ENCODE peak calls at places on chromosomes 4 and X, in six cellular contexts. Y, C, M, Q, P and E are unnamed samples. For H3K4me1, the result is how much of the 10 kb centered on the place peaks cover.

GRCh38 chrX:26295425-26295824 is 79.5 kb downstream of the MAGEB5 start:
- DNase-seq in Y (no peak), C (no peak), M (no peak), Q (no peak), P (no peak), E (no peak)

GRCh38 chr4:171668403-171668802 is 144.8 kb upstream of the GALNTL6 start:
- DNase-seq in Y (no peak), C (no peak), M (no peak), Q (no peak), P (no peak), E (no peak)

GRCh38 chrX:40326186-40326965 is 228.6 kb upstream of the BCOR start:
- DNase-seq in Y (peak), C (no peak), M (no peak), Q (no peak), P (no peak), E (no peak)

GRCh38 chr4:8400641-8401325 is 39.7 kb downstream of the ACOX3 start:
- DNase-seq in Y (no peak), C (no peak), M (no peak), Q (no peak), P (no peak), E (no peak)

GRCh38 chrX:153305941-153306464 is 15.6 kb downstream of the PNMA6F start:
- DNase-seq in Y (no peak), C (no peak), M (no peak), Q (no peak), P (no peak), E (no peak)

GRCh38 chr4:169485791-169486742 is 126.3 kb downstream of the NEK1 start:
- DNase-seq in Y (peak), C (no peak), M (no peak), Q (no peak), P (no peak), E (no peak)

GRCh38 chr4:17781072-17781830 is at the start of gene FAM184B:
- DNase-seq in Y (no peak), C (no peak), M (no peak), Q (no peak), P (peak), E (no peak)

GRCh38 chr4:147480891-147481576 is at the start of gene EDNRA:
- DNase-seq in Y (no peak), C (peak), M (no peak), Q (no peak), P (peak), E (no peak)

GRCh38 chr4:155207534-155208257 is 740 bp upstream of the NPY2R start:
- DNase-seq in Y (peak), C (no peak), M (no peak), Q (no peak), P (no peak), E (no peak)

GRCh38 chrX:150205011-150205410 is 158.1 kb upstream of the MAMLD1 start:
- DNase-seq in Y (no peak), C (no peak), M (no peak), Q (no peak), P (no peak), E (no peak)

GRCh38 chrX:102968216-102968615 is 31.1 kb downstream of the RAB40AL start:
- DNase-seq in Y (no peak), C (no peak), M (no peak), Q (no peak), P (no peak), E (no peak)

GRCh38 chr4:182859730-182860129 is 57.5 kb downstream of the DCTD start:
- DNase-seq in Y (no peak), C (no peak), M (no peak), Q (no peak), P (no peak), E (no peak)

GRCh38 chr4:153224474-153224873 is 20.2 kb downstream of the TRIM2 start:
- DNase-seq in Y (no peak), C (no peak), M (no peak), Q (no peak), P (no peak), E (no peak)

GRCh38 chr4:83238849-83239248 is 45.7 kb downstream of the COQ2 start:
- DNase-seq in Y (no peak), C (no peak), M (no peak), Q (no peak), P (no peak), E (no peak)

DNA sequence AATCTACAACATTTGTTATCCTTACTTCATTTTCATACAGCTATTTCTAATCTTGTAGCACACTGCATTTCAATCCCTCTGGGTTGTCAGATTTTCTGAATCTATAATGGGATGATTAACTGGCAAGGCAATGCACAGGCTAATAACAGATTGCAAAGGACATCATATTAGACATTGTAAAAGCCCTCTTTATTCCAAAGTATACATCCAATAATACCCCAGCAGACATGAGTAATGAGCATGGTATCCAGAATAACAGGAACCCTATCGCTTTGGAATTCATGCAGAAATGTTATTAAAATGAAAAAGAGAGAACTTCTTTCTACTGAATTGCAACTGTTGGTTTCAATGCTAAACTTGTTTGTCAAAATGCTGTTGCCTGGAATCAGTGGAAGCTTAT is 122.9 kb downstream of the C4orf33 start:
- DNase-seq in Y (no peak), C (no peak), M (no peak), Q (no peak), P (no peak), E (no peak)
- H3K4me1 ChIP-seq in Y (under half), C (under half), M (under half), Q (under half), P (under half), E (under half)

GRCh38 chr4:86893136-86893535 is 914 bp upstream of the C4orf36 start:
- DNase-seq in Y (no peak), C (no peak), M (no peak), Q (no peak), P (no peak), E (no peak)
- H3K4me3 ChIP-seq in Y (peak), C (no peak), M (no peak), Q (no peak), P (peak), E (no peak)

GRCh38 chrX:119605398-119605738 is 856 bp downstream of the NKRF start:
- DNase-seq in Y (peak), C (no peak), M (no peak), Q (no peak), P (peak), E (no peak)

GRCh38 chrX:119602701-119603255 is 3.4 kb downstream of the NKRF start:
- DNase-seq in Y (peak), C (no peak), M (no peak), Q (no peak), P (no peak), E (no peak)

GRCh38 chrX:119605739-119606507 is at the start of gene NKRF:
- DNase-seq in Y (peak), C (peak), M (peak), Q (peak), P (peak), E (peak)

GRCh38 chrX:119604778-119605177 is 1.4 kb downstream of the NKRF start:
- DNase-seq in Y (no peak), C (no peak), M (no peak), Q (no peak), P (no peak), E (no peak)

DNA sequence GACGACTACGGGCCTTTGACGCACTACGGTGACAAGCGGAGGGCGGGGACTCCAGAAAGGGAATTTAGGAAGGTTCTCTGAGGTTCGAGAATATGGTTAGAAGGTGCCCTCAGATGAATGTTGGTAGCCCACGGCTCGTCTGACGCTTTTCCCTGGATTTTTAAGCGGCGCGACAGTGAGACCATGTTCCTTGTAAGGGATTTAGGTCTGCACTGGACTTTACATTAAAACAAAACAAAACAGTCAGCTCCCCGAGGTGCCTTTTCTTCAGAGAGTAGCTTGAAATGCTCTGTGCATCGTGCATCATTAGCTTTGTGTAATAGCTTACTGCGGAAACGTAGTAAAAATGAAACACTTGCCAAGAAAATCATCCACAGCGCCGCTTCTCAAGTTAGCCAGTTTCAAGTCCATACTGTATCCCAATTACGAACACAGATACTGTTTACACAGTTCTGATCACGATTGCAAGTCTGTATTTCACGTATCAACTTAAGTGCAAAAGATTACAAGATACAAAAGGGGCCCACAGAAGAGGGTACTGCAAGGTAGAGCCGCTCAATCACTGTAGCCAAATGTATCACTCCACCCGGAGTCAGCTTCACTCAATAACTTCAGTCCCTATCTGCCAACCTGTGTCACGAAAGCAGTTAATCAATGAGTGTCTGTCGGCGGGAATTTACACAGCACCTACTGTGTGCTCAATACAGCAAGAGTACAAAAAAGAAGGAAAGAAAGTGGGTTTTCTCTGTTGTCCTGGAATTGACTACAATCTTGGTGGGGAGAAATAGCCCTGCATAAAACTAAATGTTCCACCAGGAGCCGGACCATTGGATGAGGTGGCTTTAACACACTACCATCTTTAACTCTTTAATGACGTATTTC is 525 bp upstream of the NKRF start:
- DNase-seq in Y (no peak), C (no peak), M (no peak), Q (no peak), P (no peak), E (no peak)
- H3K27ac ChIP-seq in Y (peak), C (peak), M (peak), Q (peak), P (peak), E (peak)

GRCh38 chr4:6803246-6803645 is 20.7 kb downstream of the KIAA0232 start:
- DNase-seq in Y (no peak), C (no peak), M (no peak), Q (no peak), P (no peak), E (no peak)

GRCh38 chr4:6804082-6804752 is 21.7 kb downstream of the KIAA0232 start:
- DNase-seq in Y (no peak), C (no peak), M (no peak), Q (no peak), P (no peak), E (no peak)

GRCh38 chr4:6802050-6802449 is 19.5 kb downstream of the KIAA0232 start:
- DNase-seq in Y (no peak), C (no peak), M (no peak), Q (no peak), P (no peak), E (no peak)

GRCh38 chr4:6799091-6799490 is 16.6 kb downstream of the KIAA0232 start:
- DNase-seq in Y (no peak), C (no peak), M (no peak), Q (no peak), P (no peak), E (no peak)

DNA sequence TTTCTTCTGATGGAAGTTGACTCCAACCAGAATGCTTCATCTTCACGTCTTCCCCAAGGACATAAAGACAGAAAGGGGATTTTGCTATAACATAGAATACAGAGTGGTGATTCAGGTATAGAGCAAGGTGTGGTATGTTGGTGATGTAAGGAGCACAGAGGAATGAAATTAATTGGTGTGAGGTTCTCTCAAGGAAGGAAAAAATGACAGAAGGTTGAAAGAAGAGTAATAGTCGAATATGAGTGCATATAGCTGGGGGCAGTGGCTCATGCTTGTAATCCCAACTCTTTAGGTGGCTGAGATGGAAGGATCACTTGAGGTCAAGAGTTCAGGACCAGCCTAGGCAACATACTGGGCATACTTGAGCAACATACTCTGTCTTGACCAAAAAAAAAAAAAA is 20.1 kb downstream of the KIAA0232 start:
- DNase-seq in Y (no peak), C (no peak), M (no peak), Q (no peak), P (no peak), E (no peak)
- H3K4me1 ChIP-seq in Y (under half), C (under half), M (under half), Q (under half), P (under half), E (under half)

DNA sequence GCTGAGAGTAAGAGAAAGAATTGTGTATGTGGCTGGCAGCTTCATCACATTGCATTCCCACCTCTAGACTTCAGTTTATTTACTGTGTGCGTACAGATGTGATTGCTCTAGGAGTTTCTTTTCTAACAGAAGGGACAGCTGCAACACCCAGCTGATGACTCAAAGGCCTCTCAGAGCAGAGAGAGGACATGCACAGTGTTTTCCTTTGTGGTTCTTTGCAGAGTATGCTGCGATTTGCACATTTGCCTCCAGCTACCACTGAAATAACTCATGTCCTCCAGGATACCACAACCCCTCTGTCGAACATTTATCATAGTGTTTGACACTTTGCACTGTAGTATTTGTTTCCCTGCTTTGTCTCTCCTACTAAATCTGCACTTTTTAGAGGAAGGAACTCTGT is 294.1 kb downstream of the STIM2 start:
- DNase-seq in Y (peak), C (no peak), M (no peak), Q (no peak), P (no peak), E (no peak)
- H3K4me3 ChIP-seq in Y (no peak), C (no peak), M (no peak), Q (no peak), P (no peak), E (no peak)

GRCh38 chr4:175290401-175290800 is 372.2 kb downstream of the ADAM29 start:
- DNase-seq in Y (no peak), C (no peak), M (no peak), Q (no peak), P (no peak), E (no peak)
- H3K27ac ChIP-seq in Y (no peak), C (no peak), M (no peak), Q (no peak), P (no peak), E (no peak)

DNA sequence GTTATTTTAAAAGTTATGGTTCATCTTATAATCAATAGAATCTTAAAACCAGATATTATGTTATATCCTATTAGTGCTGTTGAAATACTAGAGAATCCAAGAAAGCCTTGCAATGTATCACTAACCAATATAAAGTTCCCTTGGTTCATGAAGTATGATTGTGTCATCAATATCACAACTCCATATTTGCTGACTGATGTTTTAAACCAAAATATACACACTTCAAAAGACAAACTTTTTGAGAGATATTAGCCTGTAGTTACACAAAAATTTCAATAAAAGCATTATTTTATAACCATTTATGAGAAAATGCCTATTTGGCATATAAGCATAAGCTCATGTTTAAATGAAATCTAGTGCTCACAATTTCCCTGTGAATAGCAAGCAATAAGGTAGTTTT is 198.6 kb downstream of the CENPC start:
- DNase-seq in Y (no peak), C (no peak), M (no peak), Q (no peak), P (no peak), E (no peak)
- H3K4me1 ChIP-seq in Y (under half), C (under half), M (under half), Q (under half), P (under half), E (under half)

DNA sequence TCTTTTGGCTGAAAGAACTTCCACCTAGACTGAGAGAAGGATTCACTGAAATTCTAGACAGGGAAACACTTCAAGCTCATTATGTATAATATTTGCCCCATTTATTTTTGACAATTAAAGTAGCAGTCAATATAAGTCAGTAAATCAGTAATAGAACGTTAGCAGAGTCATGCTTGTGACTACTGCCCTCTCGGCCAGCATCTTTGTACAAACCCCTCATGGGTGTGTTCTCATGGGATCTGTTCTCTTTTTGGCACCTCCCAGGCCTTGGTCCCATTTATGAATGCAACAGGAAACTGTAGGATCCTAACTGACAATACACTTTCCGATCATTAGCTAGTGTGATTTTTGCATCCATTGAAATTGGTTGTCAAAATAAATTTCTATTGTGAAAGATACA is 2.9 kb downstream of the MSL3 start:
- DNase-seq in Y (no peak), C (no peak), M (no peak), Q (no peak), P (no peak), E (no peak)
- H3K4me3 ChIP-seq in Y (no peak), C (no peak), M (no peak), Q (no peak), P (no peak), E (peak)

GRCh38 chr4:128600996-128601857 is 208.3 kb upstream of the JADE1 start:
- DNase-seq in Y (peak), C (peak), M (peak), Q (peak), P (peak), E (no peak)
- H3K27ac ChIP-seq in Y (peak), C (peak), M (peak), Q (peak), P (peak), E (no peak)